ENCODE peak calls at places on chromosomes 6 and 20, in five cellular contexts. W, X, T, R and H are unnamed samples.

GRCh38 chr6:168877821-168878282 is 375.8 kb downstream of the THBS2 start:
- DNase-seq in W (no peak), X (no peak), R (peak; percentile 21), T (no peak), H (no peak)

GRCh38 chr20:23023621-23024187 is 11.4 kb upstream of the SSTR4 start:
- DNase-seq in R (no peak), X (no peak), T (no peak), W (no peak), H (no peak)

GRCh38 chr20:48186447-48186846 is 401.2 kb upstream of the SULF2 start:
- DNase-seq in T (no peak), W (no peak), R (no peak), X (no peak), H (no peak)

GRCh38 chr20:36091561-36092423 is 62.7 kb upstream of the EPB41L1 start:
- DNase-seq in R (no peak), W (no peak), X (no peak), T (no peak), H (no peak)

GRCh38 chr20:43914697-43915208 is at the start of gene TOX2:
- DNase-seq in X (peak; percentile 72), R (peak; percentile 43), T (no peak), W (no peak), H (peak; percentile 47)

GRCh38 chr20:12949429-12949980 is 59.3 kb upstream of the SPTLC3 start:
- DNase-seq in W (no peak), R (no peak), T (no peak), X (no peak), H (no peak)

GRCh38 chr20:598133-598881 is 11.8 kb downstream of the TCF15 start:
- DNase-seq in X (no peak), R (no peak), T (no peak), W (no peak), H (no peak)

GRCh38 chr6:167703781-167704180 is 122.9 kb upstream of the AFDN start:
- DNase-seq in W (peak; percentile 40), X (no peak), R (no peak), T (no peak), H (no peak)

GRCh38 chr20:14830899-14831298 is 493.5 kb upstream of the FLRT3 start:
- DNase-seq in W (no peak), T (no peak), X (no peak), R (no peak), H (no peak)

GRCh38 chr6:141056945-141057635 is 1075.6 kb upstream of the GJE1 start:
- DNase-seq in X (no peak), R (no peak), W (no peak), T (no peak), H (no peak)

GRCh38 chr20:62895539-62895938 is 30.8 kb downstream of the DIDO1 start:
- DNase-seq in R (no peak), X (no peak), W (no peak), T (no peak), H (no peak)

GRCh38 chr20:12056836-12057235 is 139.1 kb downstream of the BTBD3 start:
- DNase-seq in W (no peak), T (no peak), X (no peak), R (no peak), H (no peak)

GRCh38 chr6:70371454-70372105 is 41.7 kb upstream of the FAM135A start:
- DNase-seq in W (no peak), T (peak; percentile 67), X (no peak), R (no peak), H (no peak)

GRCh38 chr20:19073584-19074198 is 138.8 kb upstream of the SLC24A3 start:
- DNase-seq in R (no peak), W (no peak), X (no peak), T (no peak), H (no peak)

GRCh38 chr6:20180935-20181334 is 31.3 kb downstream of the MBOAT1 start:
- DNase-seq in X (no peak), R (no peak), W (no peak), T (no peak), H (no peak)

GRCh38 chr6:154341876-154342275 is 14.7 kb downstream of the IPCEF1 start:
- DNase-seq in R (no peak), X (no peak), W (no peak), T (no peak), H (no peak)

GRCh38 chr6:41687501-41688175 is 47.8 kb downstream of the TFEB start:
- DNase-seq in W (no peak), X (no peak), R (no peak), T (no peak), H (no peak)

GRCh38 chr6:145261758-145262157 is 473.6 kb downstream of the EPM2A start:
- DNase-seq in T (no peak), W (no peak), X (no peak), R (no peak), H (no peak)

GRCh38 chr6:166626177-166627038 is 643 bp downstream of the RPS6KA2 start:
- DNase-seq in W (peak; percentile 77), X (peak; percentile 70), R (peak; percentile 36), T (no peak), H (peak; percentile 16)

GRCh38 chr6:100996409-100996808 is 115.3 kb upstream of the ASCC3 start:
- DNase-seq in T (no peak), R (no peak), X (no peak), W (no peak), H (no peak)

GRCh38 chr6:14544689-14545088 is 427.1 kb downstream of the CD83 start:
- DNase-seq in X (no peak), W (no peak), T (no peak), R (no peak), H (no peak)

GRCh38 chr6:120786256-120786655 is 548.0 kb downstream of the TBC1D32 start:
- DNase-seq in X (no peak), W (no peak), T (no peak), R (no peak), H (no peak)

GRCh38 chr20:48760403-48760889 is 67.4 kb downstream of the PREX1 start:
- DNase-seq in W (no peak), R (peak; percentile 82), T (no peak), X (no peak), H (peak; percentile 86)

GRCh38 chr6:62285612-62286469 is at the start of gene KHDRBS2:
- DNase-seq in T (no peak), R (peak; percentile 20), X (peak; percentile 89), W (peak; percentile 95), H (no peak)

GRCh38 chr20:40757087-40757486 is 68.1 kb upstream of the MAFB start:
- DNase-seq in X (no peak), R (no peak), T (no peak), W (no peak), H (peak; percentile 31)

GRCh38 chr6:48610846-48611245 is 499.8 kb upstream of the PTCHD4 start:
- DNase-seq in R (no peak), W (no peak), T (no peak), X (no peak), H (no peak)

GRCh38 chr6:164308339-164308738 is 893.8 kb downstream of the QKI start:
- DNase-seq in X (no peak), R (no peak), W (no peak), T (no peak), H (no peak)

GRCh38 chr20:24965065-24965919 is 16.2 kb downstream of the CST7 start:
- DNase-seq in R (no peak), W (peak; percentile 54), X (no peak), T (no peak), H (no peak)

GRCh38 chr6:160106701-160107100 is 14.9 kb upstream of the SLC22A1 start:
- DNase-seq in R (no peak), T (no peak), X (no peak), W (no peak), H (no peak)

GRCh38 chr20:62422636-62423325 is 4.6 kb downstream of the RBBP8NL start:
- DNase-seq in X (no peak), R (no peak), W (no peak), T (no peak), H (no peak)

GRCh38 chr6:19979059-19979458 is 141.9 kb downstream of the ID4 start:
- DNase-seq in R (no peak), W (no peak), X (no peak), T (no peak), H (no peak)

GRCh38 chr6:132058975-132059374 is 107.8 kb upstream of the CCN2 start:
- DNase-seq in R (no peak), T (no peak), X (peak; percentile 64), W (no peak), H (no peak)

GRCh38 chr20:35342154-35342769 is 50.0 kb upstream of the FAM83C start:
- DNase-seq in X (no peak), T (no peak), W (no peak), R (no peak), H (no peak)

GRCh38 chr6:24991748-24992467 is 56.1 kb upstream of the RIPOR2 start:
- DNase-seq in T (peak; percentile 42), X (peak; percentile 66), R (peak; percentile 75), W (no peak), H (peak; percentile 81)

GRCh38 chr6:20092071-20092566 is 120.2 kb downstream of the MBOAT1 start:
- DNase-seq in X (no peak), W (no peak), T (peak; percentile 57), R (no peak), H (peak; percentile 2)

GRCh38 chr20:64038579-64039292 is 2.8 kb downstream of the C20orf204 start:
- DNase-seq in R (peak; percentile 78), X (peak; percentile 92), W (peak; percentile 89), T (peak; percentile 48), H (peak; percentile 66)
- H3K27ac ChIP-seq in R (peak overlapping the region; percentile 45), X (peak overlapping the region; percentile 46), W (peak overlapping the region; percentile 81), T (peak overlapping the region; percentile 92), H (no peak overlapping the region)

DNA sequence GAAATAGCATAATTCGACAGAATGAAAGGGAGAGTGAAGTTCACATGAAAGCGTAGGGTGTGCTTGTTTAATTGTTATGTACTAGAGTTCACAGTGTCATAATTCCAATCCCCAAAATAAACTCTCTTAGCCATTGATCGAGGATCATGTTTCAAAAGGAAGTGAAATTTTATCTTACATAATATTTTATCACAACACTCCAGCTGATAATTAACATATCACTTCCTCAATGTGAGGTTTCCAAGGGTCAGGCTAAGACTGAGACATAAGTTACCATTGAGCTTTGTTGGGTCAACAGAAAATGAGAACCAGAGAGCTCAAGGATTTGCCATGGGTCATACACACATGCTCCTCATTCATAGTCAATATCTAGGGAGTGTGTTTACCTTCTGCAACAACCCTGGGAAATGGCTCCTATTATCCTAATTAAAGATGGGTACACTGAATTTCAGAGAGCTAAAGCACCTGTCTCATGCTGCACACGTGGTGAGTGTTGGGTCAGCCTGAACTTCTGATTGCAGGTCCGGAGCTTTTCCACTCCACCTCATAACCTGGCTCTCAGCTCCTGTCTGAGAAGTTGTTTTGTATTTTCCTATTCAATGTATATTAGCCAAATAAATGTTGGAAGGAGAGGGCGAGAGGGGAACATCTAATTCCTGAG is 3.0 kb downstream of the GSTA2 start:
- DNase-seq in X (no peak), W (no peak), R (no peak), T (no peak), H (no peak)
- H3K27ac ChIP-seq in X (no peak overlapping the region), W (no peak overlapping the region), R (no peak overlapping the region), T (no peak overlapping the region), H (no peak overlapping the region)

GRCh38 chr6:1137849-1138248 is 174.0 kb upstream of the FOXQ1 start:
- DNase-seq in T (no peak), R (no peak), W (no peak), X (no peak), H (no peak)
- H3K27ac ChIP-seq in T (no peak overlapping the region), R (no peak overlapping the region), W (no peak overlapping the region), X (no peak overlapping the region), H (no peak overlapping the region)

GRCh38 chr6:16773376-16773775 is 12.1 kb upstream of the ATXN1 start:
- DNase-seq in T (no peak), R (no peak), X (no peak), W (no peak), H (no peak)
- H3K27ac ChIP-seq in T (no peak overlapping the region), R (no peak overlapping the region), X (no peak overlapping the region), W (no peak overlapping the region), H (no peak overlapping the region)

GRCh38 chr6:106162926-106163325 is 76.8 kb downstream of the PRDM1 start:
- DNase-seq in W (no peak), R (no peak), X (no peak), T (no peak), H (no peak)
- H3K27ac ChIP-seq in W (peak overlapping the region; percentile 81), R (peak overlapping the region; percentile 38), X (no peak overlapping the region), T (no peak overlapping the region), H (no peak overlapping the region)